ENCODE peak calls at places on chromosomes 2 and 18, in ten cellular contexts. G, F, T, B, I, Z, Q, X, Y and O are unnamed samples.

GRCh38 chr2:182866095-182866460 is 359 bp downstream of the FRZB start:
- DNase-seq in B (no peak), Q (no peak), Z (no peak), G (no peak), I (no peak), X (no peak), Y (no peak), T (no peak), F (no peak), O (no peak)

GRCh38 chr2:232310189-232310588 is 68.4 kb upstream of the ALPP start:
- DNase-seq in T (no peak), Q (no peak), Z (no peak), G (no peak), F (no peak), I (no peak), X (no peak), Y (no peak), B (no peak), O (no peak)

GRCh38 chr18:24560511-24560981 is 100.1 kb downstream of the HRH4 start:
- DNase-seq in B (no peak), X (no peak), Q (no peak), F (no peak), T (no peak), Z (no peak), I (no peak), G (no peak), Y (peak), O (no peak)

GRCh38 chr2:101790856-101791255 is 93.3 kb downstream of the MAP4K4 start:
- DNase-seq in F (no peak), X (no peak), T (no peak), Z (no peak), Y (no peak), I (peak), G (no peak), B (no peak), Q (peak), O (no peak)

GRCh38 chr2:43605851-43606250 is 10.0 kb upstream of the THADA start:
- DNase-seq in Z (no peak), Q (no peak), I (no peak), F (no peak), B (peak), T (no peak), Y (no peak), X (no peak), G (no peak), O (no peak)

GRCh38 chr2:10041711-10042110 is 1.6 kb upstream of the KLF11 start:
- DNase-seq in F (no peak), X (no peak), I (no peak), Y (no peak), Z (no peak), T (no peak), G (no peak), B (no peak), Q (no peak), O (no peak)

GRCh38 chr2:233965032-233965614 is 48.0 kb downstream of the TRPM8 start:
- DNase-seq in Y (no peak), B (no peak), Q (peak), G (no peak), F (no peak), X (no peak), Z (no peak), I (no peak), T (no peak), O (no peak)

GRCh38 chr2:225820828-225821227 is 421.3 kb downstream of the NYAP2 start:
- DNase-seq in Z (no peak), Q (no peak), F (no peak), Y (no peak), B (no peak), G (no peak), X (no peak), I (no peak), T (no peak), O (no peak)

GRCh38 chr2:171086352-171087290 is 74.1 kb downstream of the TLK1 start:
- DNase-seq in I (peak), Y (no peak), T (no peak), Q (peak), B (peak), X (peak), Z (no peak), G (peak), F (no peak), O (peak)

GRCh38 chr2:169661263-169661662 is 32.9 kb downstream of the CFAP210 start:
- DNase-seq in G (no peak), Y (no peak), F (no peak), B (no peak), X (no peak), Q (no peak), I (no peak), T (no peak), Z (no peak), O (no peak)

GRCh38 chr2:46364797-46365457 is 67.7 kb downstream of the EPAS1 start:
- DNase-seq in Y (no peak), F (no peak), Q (peak), X (peak), I (peak), T (no peak), B (peak), G (peak), Z (no peak), O (peak)

GRCh38 chr18:58307441-58307840 is 263.4 kb downstream of the NEDD4L start:
- DNase-seq in Y (no peak), T (no peak), F (no peak), I (no peak), Q (no peak), G (no peak), Z (no peak), B (no peak), X (no peak), O (no peak)

GRCh38 chr2:71788186-71788525 is 334.8 kb downstream of the DYSF start:
- DNase-seq in G (no peak), Q (no peak), Y (no peak), Z (no peak), B (no peak), T (no peak), F (no peak), X (no peak), I (no peak), O (no peak)

GRCh38 chr2:177393381-177393780 is 808 bp downstream of the AGPS start:
- DNase-seq in Z (no peak), T (no peak), Q (no peak), X (peak), F (no peak), Y (no peak), I (no peak), B (no peak), G (peak), O (peak)

GRCh38 chr2:135586148-135586547 is 54.9 kb downstream of the R3HDM1 start:
- DNase-seq in X (no peak), I (no peak), F (no peak), Y (no peak), Z (no peak), G (no peak), B (no peak), Q (no peak), T (no peak), O (no peak)

GRCh38 chr2:48356701-48357322 is 173.1 kb upstream of the STON1 start:
- DNase-seq in X (no peak), T (no peak), G (peak), Q (peak), I (no peak), F (no peak), B (peak), Z (no peak), Y (no peak), O (no peak)

GRCh38 chr2:202035089-202035940 is 1.7 kb downstream of the FZD7 start:
- DNase-seq in Q (peak), F (peak), T (no peak), G (peak), I (peak), B (no peak), Y (no peak), X (no peak), Z (peak), O (no peak)

GRCh38 chr2:102798181-102798580 is 36.4 kb downstream of the TMEM182 start:
- DNase-seq in X (no peak), Q (no peak), T (no peak), F (no peak), I (no peak), B (no peak), Z (no peak), G (no peak), Y (no peak), O (no peak)

GRCh38 chr2:85164145-85164559 is 31.0 kb downstream of the TCF7L1 start:
- DNase-seq in G (no peak), T (no peak), X (no peak), I (no peak), Y (no peak), F (no peak), Q (no peak), Z (no peak), B (no peak), O (no peak)

GRCh38 chr2:36352024-36352398 is 3.6 kb upstream of the CRIM1 start:
- DNase-seq in Q (no peak), F (no peak), X (peak), Z (no peak), Y (no peak), G (peak), T (no peak), I (no peak), B (peak), O (peak)

GRCh38 chr2:44953686-44953976 is 12.1 kb downstream of the SIX3 start:
- DNase-seq in I (no peak), Q (no peak), B (no peak), Y (no peak), G (no peak), T (no peak), X (no peak), Z (no peak), F (no peak), O (no peak)

GRCh38 chr2:126657636-126658315 is 1.8 kb downstream of the GYPC start:
- DNase-seq in I (peak), F (peak), X (no peak), B (no peak), Q (peak), T (peak), Y (no peak), G (peak), Z (peak), O (peak)

GRCh38 chr2:104758199-104758620 is 95.7 kb upstream of the POU3F3 start:
- DNase-seq in I (no peak), T (no peak), G (no peak), Z (no peak), Y (no peak), B (no peak), Q (no peak), X (no peak), F (no peak), O (no peak)

GRCh38 chr18:67151366-67151765 is 365.2 kb downstream of the DSEL start:
- DNase-seq in B (no peak), T (no peak), Y (no peak), Z (no peak), X (no peak), G (no peak), F (no peak), I (no peak), Q (no peak), O (no peak)

GRCh38 chr2:174716785-174717184 is 47.5 kb downstream of the CHRNA1 start:
- DNase-seq in T (no peak), Z (no peak), X (no peak), F (no peak), Q (no peak), B (no peak), I (no peak), Y (no peak), G (no peak), O (no peak)

GRCh38 chr2:20609349-20609994 is 41.4 kb downstream of the HS1BP3 start:
- DNase-seq in B (peak), G (no peak), Q (no peak), F (no peak), Z (peak), Y (peak), I (no peak), X (no peak), T (peak), O (peak)

GRCh38 chr2:171788316-171788993 is 101.2 kb downstream of the DYNC1I2 start:
- DNase-seq in B (no peak), Q (no peak), Z (no peak), G (no peak), I (no peak), T (no peak), Y (no peak), F (no peak), X (no peak), O (no peak)

GRCh38 chr2:215727507-215728503 is 285.5 kb downstream of the MREG start:
- DNase-seq in T (no peak), G (no peak), Z (no peak), B (no peak), Q (no peak), X (no peak), Y (no peak), F (no peak), I (no peak), O (no peak)

GRCh38 chr18:78822886-78823285 is 156.7 kb upstream of the SALL3 start:
- DNase-seq in Y (no peak), I (no peak), G (no peak), Q (no peak), F (no peak), T (no peak), B (no peak), X (no peak), Z (no peak), O (no peak)

GRCh38 chr2:187369471-187369870 is 78.6 kb downstream of the CALCRL start:
- DNase-seq in Q (no peak), B (no peak), Z (no peak), T (no peak), X (no peak), I (no peak), F (no peak), Y (no peak), G (no peak), O (no peak)